ENCODE peak calls at places on chromosomes 6 and 20, in ten cellular contexts. Y is tibial artery, Q is esophagus squamous epithelium, M is hepatocyte, T is psoas muscle, V is Caco-2, W is H7, F is fibroblast of lung, A is pancreas, S is HAP-1. N is an unnamed sample.
A peak's percentile ranks its signal among the peaks of the same experiment; 100 is the strongest.

GRCh38 chr6:127100510-127101140 is 17.8 kb upstream of the RSPO3 start:
- DNase-seq in Y (no peak), Q (no peak), M (no peak), T (no peak), V (no peak), W (no peak), F (peak; percentile 63), A (no peak), S (no peak), N (no peak)

GRCh38 chr6:162726997-162727346 is 594 bp downstream of the PRKN start:
- DNase-seq in Y (no peak), Q (no peak), M (no peak), T (no peak), V (no peak), W (no peak), F (no peak), A (no peak), S (peak; percentile 21), N (peak; percentile 13)

GRCh38 chr6:37860226-37860839 is 40.8 kb downstream of the ZFAND3 start:
- DNase-seq in Y (no peak), Q (no peak), M (peak; percentile 35), T (no peak), V (peak; percentile 55), W (no peak), F (peak; percentile 71), A (no peak), S (peak; percentile 60), N (peak; percentile 67)

GRCh38 chr20:9059931-9060330 is 9.0 kb upstream of the PLCB4 start:
- DNase-seq in Y (no peak), Q (no peak), M (no peak), T (no peak), V (no peak), W (no peak), F (peak; percentile 38), A (no peak), S (no peak), N (no peak)

GRCh38 chr20:57594092-57594911 is 25.9 kb downstream of the ZBP1 start:
- DNase-seq in Y (no peak), Q (no peak), M (peak; percentile 69), T (peak; percentile 76), V (peak; percentile 89), W (peak; percentile 94), F (peak; percentile 36), A (peak; percentile 55), S (peak; percentile 81), N (peak; percentile 46)

GRCh38 chr6:135086414-135086764 is 31.8 kb upstream of the HBS1L start:
- DNase-seq in Y (no peak), Q (no peak), M (no peak), T (no peak), V (no peak), W (no peak), F (no peak), A (no peak), S (no peak), N (no peak)

GRCh38 chr6:22129751-22130150 is 167.1 kb downstream of the PRL start:
- DNase-seq in Y (no peak), Q (no peak), M (no peak), T (no peak), V (no peak), W (no peak), F (no peak), A (no peak), S (no peak), N (no peak)

GRCh38 chr6:6654599-6655575 is 66.4 kb downstream of the LY86 start:
- DNase-seq in Y (no peak), Q (no peak), M (no peak), T (no peak), V (no peak), W (no peak), F (peak; percentile 21), A (no peak), S (no peak), N (no peak)

GRCh38 chr20:50996901-50997830 is 25.7 kb downstream of the KCNG1 start:
- DNase-seq in Y (no peak), Q (no peak), M (no peak), T (no peak), V (no peak), W (no peak), F (peak; percentile 31), A (no peak), S (no peak), N (no peak)

GRCh38 chr6:84556541-84557335 is 207.7 kb downstream of the TBX18 start:
- DNase-seq in Y (no peak), Q (no peak), M (no peak), T (no peak), V (no peak), W (no peak), F (peak; percentile 62), A (no peak), S (no peak), N (no peak)

GRCh38 chr6:81636930-81637568 is 115.4 kb downstream of the TENT5A start:
- DNase-seq in Y (no peak), Q (no peak), M (no peak), T (no peak), V (peak; percentile 53), W (no peak), F (peak; percentile 12), A (no peak), S (no peak), N (no peak)

DNA sequence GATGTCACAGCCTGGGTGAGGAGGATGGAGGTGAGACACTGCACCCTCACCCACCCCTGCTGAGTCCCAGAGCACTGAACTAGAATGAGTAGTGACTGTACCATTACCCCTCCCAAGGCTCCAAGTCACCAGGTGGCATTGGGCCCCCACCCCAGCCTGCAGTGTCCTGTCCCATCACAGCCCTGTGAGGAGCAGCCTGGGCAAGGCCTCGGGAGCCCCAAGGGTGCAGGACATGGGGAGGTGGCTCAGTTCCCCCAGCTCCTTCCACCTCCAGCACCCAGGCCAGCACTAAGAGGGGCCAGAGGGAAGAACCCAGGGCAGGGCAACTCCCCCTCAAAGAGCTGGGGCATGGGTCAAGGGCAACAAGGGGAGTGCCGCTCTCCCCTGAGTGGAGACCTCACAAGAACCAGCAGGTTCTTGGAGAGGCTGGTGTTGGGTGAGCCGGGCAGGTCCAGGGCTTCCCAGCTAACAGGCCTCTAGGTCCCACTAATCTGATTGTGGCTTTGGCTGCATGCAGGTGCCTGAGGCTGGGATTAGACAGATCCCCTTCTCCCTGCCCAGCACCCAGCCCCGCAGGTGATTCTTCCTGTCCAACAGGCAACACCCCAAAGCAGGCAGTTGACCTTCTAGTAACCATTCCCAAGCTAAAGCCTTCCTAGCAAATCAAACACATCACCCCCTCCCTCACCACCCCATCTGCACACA is 2.6 kb downstream of the CST4 start:
- DNase-seq in Y (no peak), Q (no peak), M (no peak), T (no peak), V (no peak), W (no peak), F (no peak), A (no peak), S (no peak), N (no peak)
- H3K27me3 ChIP-seq in Y (no peaks in the 10 kb centered on the region), Q (no peaks in the 10 kb centered on the region), M (no peaks in the 10 kb centered on the region), T (no peaks in the 10 kb centered on the region), V (no peaks in the 10 kb centered on the region), W (no peaks in the 10 kb centered on the region), F (no peaks in the 10 kb centered on the region), A (no peaks in the 10 kb centered on the region), S (no peaks in the 10 kb centered on the region), N (no peaks in the 10 kb centered on the region)

DNA sequence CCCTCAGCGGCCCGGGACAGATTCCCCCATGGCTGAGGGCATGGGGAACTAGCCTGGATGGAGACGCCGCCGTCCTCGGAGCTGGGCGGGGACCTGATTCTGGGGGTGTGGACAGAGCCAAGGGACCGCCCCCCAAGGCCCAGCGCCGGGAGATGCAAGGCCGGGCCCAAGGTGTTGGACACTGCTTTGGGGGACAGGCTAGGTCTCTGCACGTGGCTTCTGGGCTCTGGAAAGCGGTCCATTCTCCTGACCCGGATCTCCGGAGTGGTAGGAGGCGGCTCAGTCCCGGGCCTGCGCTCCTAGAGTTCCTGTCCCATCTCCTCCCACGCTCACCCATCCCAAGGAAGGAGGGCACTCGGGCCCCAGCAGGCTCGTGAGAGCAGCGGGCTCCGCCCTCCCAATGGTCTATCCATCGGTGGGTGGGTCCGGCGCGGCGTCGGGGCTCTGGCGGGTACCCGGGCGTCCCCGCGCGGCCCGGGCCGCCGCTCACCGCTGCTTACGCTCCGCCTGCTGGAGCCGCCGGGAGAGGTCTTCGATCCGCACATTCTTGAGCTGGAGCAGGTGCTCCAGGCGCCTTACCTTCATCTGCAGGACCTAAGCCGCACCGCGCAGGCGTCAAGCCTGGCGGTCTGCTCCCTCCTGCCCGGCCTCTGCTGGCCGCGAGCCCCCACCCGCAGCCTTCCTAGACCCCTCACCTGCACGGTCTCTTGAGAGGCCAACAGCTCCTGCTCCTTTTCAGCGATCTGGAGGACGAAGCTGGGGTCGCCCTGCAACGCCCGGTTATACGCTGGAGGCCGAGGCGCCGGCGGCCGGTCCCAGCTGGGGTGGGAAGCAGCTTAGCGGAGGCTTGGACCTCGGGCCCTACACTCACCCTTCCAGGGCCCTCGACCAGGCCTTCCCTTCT is 3.3 kb downstream of the SPEF1 start:
- DNase-seq in Y (peak; percentile 85), Q (no peak), M (peak; percentile 69), T (peak; percentile 75), V (peak; percentile 76), W (peak; percentile 95), F (peak; percentile 33), A (peak; percentile 54), S (no peak), N (peak; percentile 54)
- H3K27me3 ChIP-seq in Y (no peaks in the 10 kb centered on the region), Q (no peaks in the 10 kb centered on the region), M (peaks cover 12% of the 10 kb centered on the region), T (no peaks in the 10 kb centered on the region), V (no peaks in the 10 kb centered on the region), W (peaks cover 45% of the 10 kb centered on the region), F (no peaks in the 10 kb centered on the region), A (no peaks in the 10 kb centered on the region), S (no peaks in the 10 kb centered on the region), N (peaks cover 52% of the 10 kb centered on the region)

DNA sequence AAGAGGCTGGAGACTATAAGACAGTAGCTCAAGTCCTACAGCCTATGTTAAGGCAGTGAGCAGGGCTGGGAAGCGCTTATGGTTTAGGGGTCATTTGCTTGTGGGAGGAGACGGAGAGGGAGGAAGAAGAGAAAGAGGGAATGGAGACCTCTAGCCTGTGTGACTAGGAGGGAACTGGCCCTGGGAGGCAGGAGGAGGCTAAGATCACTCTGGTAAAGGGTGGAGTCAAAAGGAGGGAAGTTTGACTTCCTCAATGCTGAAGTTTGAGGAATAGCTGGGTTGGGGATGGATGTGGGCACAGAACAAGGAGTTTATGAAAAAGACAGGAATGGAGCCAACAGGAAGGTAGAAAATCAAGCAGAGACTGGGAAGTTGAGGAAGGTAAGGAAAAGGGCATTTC is 6.4 kb upstream of the BACH2 start:
- DNase-seq in Y (no peak), Q (no peak), M (no peak), T (no peak), V (no peak), W (no peak), F (no peak), A (no peak), S (no peak), N (no peak)
- H3K27me3 ChIP-seq in Y (no peaks in the 10 kb centered on the region), Q (no peaks in the 10 kb centered on the region), M (peaks cover 27% of the 10 kb centered on the region), T (peaks cover 3% of the 10 kb centered on the region), V (no peaks in the 10 kb centered on the region), W (no peaks in the 10 kb centered on the region), F (peaks cover 20% of the 10 kb centered on the region), A (no peaks in the 10 kb centered on the region), S (peaks cover 62% of the 10 kb centered on the region), N (no peaks in the 10 kb centered on the region)

DNA sequence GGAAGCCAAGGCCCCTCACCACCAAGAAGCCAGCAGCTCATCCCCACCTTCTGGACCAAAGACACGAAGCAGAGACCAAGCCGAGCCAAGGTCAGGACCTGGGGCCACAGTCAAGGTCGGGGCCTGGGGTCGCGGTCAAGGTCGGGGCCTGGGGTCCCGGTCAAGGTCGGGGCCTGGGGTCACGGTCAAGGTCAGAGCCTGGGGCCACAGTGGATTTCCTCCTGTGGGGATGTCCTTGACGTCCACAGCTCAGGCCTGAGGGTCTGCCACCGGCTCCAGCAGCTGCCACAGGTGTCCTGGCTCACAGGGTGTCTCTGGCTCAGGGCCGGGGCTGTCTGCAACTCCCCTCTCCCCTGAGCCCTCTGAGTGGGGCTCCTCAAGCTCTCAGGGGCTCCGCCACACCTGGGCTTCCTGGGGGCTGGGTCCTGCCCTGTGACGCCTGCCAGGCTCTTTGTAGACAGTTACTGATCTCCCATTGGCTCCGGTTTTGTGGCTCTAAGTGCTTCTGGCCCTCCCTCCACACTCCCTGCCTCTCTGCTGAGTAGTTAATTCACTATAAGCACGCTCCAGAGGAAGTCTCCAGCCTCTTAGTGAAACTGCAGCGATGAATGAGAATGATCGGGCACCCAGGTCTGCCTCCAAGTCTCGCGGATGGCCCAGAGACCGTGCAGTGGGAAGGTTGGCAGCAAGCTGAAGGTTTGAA is 5.7 kb upstream of the CHRNA4 start:
- DNase-seq in Y (no peak), Q (no peak), M (no peak), T (no peak), V (no peak), W (no peak), F (no peak), A (no peak), S (no peak), N (peak; percentile 48)
- H3K27me3 ChIP-seq in Y (peaks cover 97% of the 10 kb centered on the region), Q (no peaks in the 10 kb centered on the region), M (peaks cover 15% of the 10 kb centered on the region), T (no peaks in the 10 kb centered on the region), V (no peaks in the 10 kb centered on the region), W (peaks cover 1% of the 10 kb centered on the region), F (no peaks in the 10 kb centered on the region), A (no peaks in the 10 kb centered on the region), S (peaks cover 7% of the 10 kb centered on the region), N (peaks cover 34% of the 10 kb centered on the region)

N was measured in cardiac muscle cell.